ENCODE peak calls at places on chromosomes 6 and 20, in four cellular contexts. H is right lobe of liver, D is HCT116, P is cardiac muscle cell. C is an unnamed sample.

GRCh38 chr6:161064915-161065314 is 73.3 kb downstream of the MAP3K4 start:
- DNase-seq in D (no peak), P (no peak), H (no peak), C (no peak)

GRCh38 chr6:89986650-89987074 is 92.4 kb downstream of the GJA10 start:
- DNase-seq in P (peak; percentile 23), H (no peak), D (no peak), C (no peak)

GRCh38 chr6:45473121-45473967 is 95.6 kb upstream of the SUPT3H start:
- DNase-seq in H (no peak), P (no peak), D (no peak), C (peak; percentile 34)

GRCh38 chr6:138468320-138469015 is 30.8 kb downstream of the NHSL1 start:
- DNase-seq in P (peak; percentile 20), H (no peak), D (peak; percentile 13), C (no peak)

GRCh38 chr20:33971147-33971775 is 22.4 kb upstream of the RALY start:
- DNase-seq in D (no peak), H (no peak), P (peak; percentile 60), C (no peak)

GRCh38 chr20:48864738-48865318 is 37.0 kb upstream of the PREX1 start:
- DNase-seq in H (no peak), P (no peak), D (no peak), C (no peak)

GRCh38 chr6:28281288-28282064 is at the start of gene PGBD1:
- DNase-seq in P (peak; percentile 85), H (peak; percentile 57), D (peak; percentile 13), C (peak; percentile 68)

GRCh38 chr20:46600286-46600752 is 49.9 kb upstream of the OCSTAMP start:
- DNase-seq in H (no peak), D (no peak), P (no peak), C (no peak)

GRCh38 chr6:39422273-39422672 is 99.8 kb upstream of the KCNK16 start:
- DNase-seq in H (no peak), D (no peak), P (no peak), C (no peak)

GRCh38 chr6:47103931-47104330 is 61.8 kb upstream of the ADGRF1 start:
- DNase-seq in D (no peak), P (peak; percentile 55), H (no peak), C (no peak)

GRCh38 chr20:59030911-59031310 is 1.2 kb downstream of the ATP5F1E start:
- DNase-seq in D (no peak), P (no peak), H (no peak), C (no peak)
- H3K4me1 ChIP-seq in D (peaks cover 25% of the 10 kb centered on the region), P (peaks cover 24% of the 10 kb centered on the region), H (peaks cover 23% of the 10 kb centered on the region), C (peaks cover 67% of the 10 kb centered on the region)

GRCh38 chr6:157832250-157832967 is 9.4 kb downstream of the SNX9 start:
- DNase-seq in D (no peak), P (peak; percentile 33), H (no peak), C (no peak)

GRCh38 chr6:157830354-157831017 is 7.4 kb downstream of the SNX9 start:
- DNase-seq in P (no peak), H (no peak), D (no peak), C (no peak)

GRCh38 chr6:157834549-157834948 is 11.5 kb downstream of the SNX9 start:
- DNase-seq in D (no peak), P (no peak), H (no peak), C (no peak)

GRCh38 chr6:157831018-157831369 is 7.9 kb downstream of the SNX9 start:
- DNase-seq in H (no peak), P (no peak), D (no peak), C (no peak)

DNA sequence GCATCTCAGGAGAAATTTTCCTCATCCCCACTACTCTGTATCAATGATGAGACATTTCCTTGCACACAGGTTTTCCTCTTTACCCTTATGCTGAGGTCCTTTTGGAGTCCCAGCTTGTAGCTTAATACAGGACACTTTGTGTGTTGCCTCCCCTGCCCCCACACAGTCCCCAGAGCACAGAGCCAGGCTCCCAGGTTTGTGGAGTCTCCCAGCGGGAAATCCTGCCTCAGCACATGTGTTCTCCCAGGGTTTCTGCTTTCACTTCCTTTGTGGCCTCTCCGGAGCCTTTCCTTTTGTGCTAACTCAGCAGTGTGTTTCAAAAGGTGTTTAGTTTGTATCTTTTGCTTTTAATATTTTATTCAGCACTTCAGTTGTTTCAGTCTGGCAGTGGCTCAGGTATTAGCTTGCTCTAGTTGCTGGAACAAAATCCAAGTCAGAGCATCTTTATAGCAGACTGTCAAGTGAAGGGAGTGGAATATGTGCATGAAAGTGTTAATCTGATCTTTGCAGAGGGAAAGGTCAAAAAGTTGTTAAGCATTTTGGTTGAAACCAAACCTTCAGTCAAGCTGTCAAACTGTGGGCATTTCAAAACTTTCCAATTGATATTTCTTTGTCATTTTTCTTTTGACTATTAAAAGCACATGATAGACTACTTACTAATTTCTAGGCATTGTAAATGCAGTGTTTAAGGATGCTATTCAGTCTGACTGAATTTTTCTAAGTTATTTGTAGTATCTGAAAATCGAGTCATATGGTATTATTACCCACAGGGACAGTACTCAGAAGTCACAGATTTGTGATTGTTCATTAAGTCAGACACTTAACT is 8.6 kb downstream of the SNX9 start:
- DNase-seq in D (no peak), H (no peak), P (no peak), C (no peak)
- H3K27ac ChIP-seq in D (peak overlapping the region; percentile 66), H (no peak overlapping the region), P (peak overlapping the region; percentile 33), C (no peak overlapping the region)

GRCh38 chr20:39176457-39176856 is 214.3 kb downstream of the DHX35 start:
- DNase-seq in H (no peak), D (no peak), P (no peak), C (no peak)

DNA sequence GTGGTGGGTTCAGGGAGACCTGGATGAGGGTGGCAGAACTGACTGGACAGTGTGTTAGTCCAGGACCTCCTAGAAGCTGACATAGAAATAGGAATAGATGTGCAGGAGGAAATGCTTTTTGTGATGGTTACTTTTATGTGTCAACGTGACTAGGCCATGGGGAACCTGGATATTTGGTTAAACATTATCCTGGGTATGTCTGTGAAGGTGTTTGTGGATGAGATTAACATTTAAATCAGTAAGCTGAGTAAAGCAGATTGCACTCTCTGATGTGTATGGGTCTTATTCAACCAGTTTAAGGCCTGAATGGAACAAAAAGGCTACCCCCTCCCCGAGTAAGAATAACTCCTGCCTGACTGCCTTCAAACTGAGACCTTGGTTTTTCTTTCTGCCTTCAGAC is 219.3 kb downstream of the DHX35 start:
- DNase-seq in H (no peak), P (no peak), D (no peak), C (no peak)
- H3K4me1 ChIP-seq in H (no peaks in the 10 kb centered on the region), P (no peaks in the 10 kb centered on the region), D (no peaks in the 10 kb centered on the region), C (no peaks in the 10 kb centered on the region)

DNA sequence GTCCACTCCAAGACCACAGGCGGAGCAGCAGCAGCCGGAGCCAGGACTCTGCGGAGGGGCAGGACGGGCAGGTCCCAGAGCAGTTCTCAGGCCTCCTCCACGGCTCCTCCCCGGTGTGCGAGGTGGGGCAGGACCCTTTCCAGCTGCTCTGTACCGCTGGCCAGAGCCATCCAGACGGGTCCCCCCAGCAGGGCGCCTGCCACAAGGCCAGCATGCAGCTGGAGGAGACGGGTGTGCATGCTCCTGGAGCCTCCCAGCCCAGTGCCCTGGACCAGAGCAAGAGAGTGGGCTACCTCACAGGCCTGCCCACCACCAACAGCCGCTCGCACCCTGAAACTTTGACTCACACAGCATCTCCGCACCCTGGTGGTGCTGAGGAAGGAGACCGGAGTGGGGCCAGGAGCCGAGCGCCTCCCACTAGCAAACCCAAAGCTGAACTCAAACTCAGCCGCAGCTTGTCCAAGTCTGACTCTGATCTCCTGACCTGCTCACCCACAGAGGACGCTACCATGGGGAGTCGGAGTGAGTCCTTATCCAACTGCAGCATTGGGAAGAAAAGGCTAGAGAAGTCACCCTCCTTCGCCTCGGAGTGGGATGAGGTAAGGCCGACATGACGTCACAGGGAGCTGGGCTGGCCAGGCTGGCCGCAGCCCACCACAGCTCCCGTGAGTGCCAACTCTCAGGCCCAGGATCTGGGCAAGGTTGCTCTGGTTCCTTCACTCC is 123.5 kb downstream of the TCP11 start:
- DNase-seq in P (peak; percentile 56), D (no peak), H (peak; percentile 54), C (peak; percentile 41)
- H3K27ac ChIP-seq in P (peak overlapping the region; percentile 79), D (no peak overlapping the region), H (peak overlapping the region; percentile 84), C (peak overlapping the region; percentile 90)

GRCh38 chr20:36951977-36952738 is 650 bp upstream of the SAMHD1 start:
- DNase-seq in D (no peak), H (no peak), P (no peak), C (no peak)

GRCh38 chr20:36950432-36951197 is 893 bp downstream of the SAMHD1 start:
- DNase-seq in P (peak; percentile 52), H (peak; percentile 57), D (no peak), C (peak; percentile 80)

GRCh38 chr20:36956674-36957073 is 5.2 kb upstream of the SAMHD1 start:
- DNase-seq in P (no peak), D (no peak), H (no peak), C (no peak)

DNA sequence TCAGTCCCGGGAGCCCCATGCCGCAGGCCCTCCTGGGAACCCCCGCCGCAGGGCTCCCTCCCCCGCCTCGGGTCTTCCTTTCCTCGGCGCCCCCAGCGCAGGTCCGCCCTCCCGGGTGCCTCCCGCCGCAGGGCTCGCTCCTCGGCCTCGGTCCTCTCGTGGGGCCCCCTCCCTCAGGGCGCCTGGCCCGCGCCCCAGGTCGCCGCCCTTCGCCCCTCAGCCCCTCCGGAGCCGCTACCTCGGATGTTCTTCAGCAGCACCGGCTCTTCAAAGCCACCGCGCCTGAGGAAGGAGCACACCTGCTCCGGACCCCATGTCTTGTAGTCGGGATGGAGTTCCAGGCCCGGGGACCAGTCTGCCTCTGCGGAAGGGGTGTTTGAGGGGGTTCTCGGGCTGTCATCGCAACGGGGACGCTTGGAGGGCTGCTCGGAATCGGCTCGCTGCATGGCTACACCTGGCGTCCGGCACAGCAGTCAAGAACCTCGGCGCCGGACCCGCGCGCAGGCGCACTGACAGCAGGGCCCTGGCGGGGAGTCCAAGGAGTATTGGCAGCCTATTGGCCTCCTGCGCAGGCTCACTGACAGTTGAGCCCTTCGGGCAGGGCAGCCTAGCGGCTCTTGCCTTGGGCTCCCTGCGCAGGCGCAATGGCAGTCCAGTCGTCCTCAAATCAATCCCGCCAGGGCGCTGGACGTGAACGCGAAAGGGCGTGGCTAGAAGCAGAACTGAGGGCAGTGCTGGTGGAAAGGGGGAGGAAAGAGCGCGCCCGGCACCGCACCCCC is at the start of gene SAMHD1:
- DNase-seq in D (peak; percentile 96), P (peak; percentile 99), H (peak; percentile 98), C (peak; percentile 100)
- H3K4me1 ChIP-seq in D (peaks cover 23% of the 10 kb centered on the region), P (no peaks in the 10 kb centered on the region), H (peaks cover 41% of the 10 kb centered on the region), C (peaks cover 11% of the 10 kb centered on the region)

GRCh38 chr6:32087574-32088486 is 21.3 kb downstream of the TNXB start:
- DNase-seq in P (peak; percentile 93), H (peak; percentile 76), D (peak; percentile 81), C (peak; percentile 80)
- H3K27ac ChIP-seq in P (no peak overlapping the region), H (no peak overlapping the region), D (peak overlapping the region; percentile 47), C (peak overlapping the region; percentile 57)

DNA sequence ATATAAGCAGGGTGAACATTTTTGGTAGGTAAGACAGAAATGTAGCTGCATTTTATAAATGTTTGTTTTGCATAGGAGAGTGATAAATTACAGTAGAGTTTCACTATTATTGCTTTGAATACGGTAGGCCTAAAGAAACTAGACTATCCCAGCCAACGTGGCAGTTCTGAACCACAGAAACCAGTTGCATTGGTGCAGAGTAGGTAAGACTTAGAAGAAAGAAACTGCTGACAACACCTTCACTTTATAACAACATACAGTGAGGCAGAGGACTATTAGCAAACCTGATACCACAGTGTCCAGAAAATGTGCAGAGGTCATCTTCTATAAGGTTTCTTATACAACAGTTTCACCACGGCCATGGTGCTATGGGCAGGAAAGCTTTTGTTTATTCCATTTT is 566.1 kb downstream of the KIF16B start:
- DNase-seq in H (no peak), P (no peak), D (no peak), C (no peak)
- H3K4me1 ChIP-seq in H (no peaks in the 10 kb centered on the region), P (peaks cover 19% of the 10 kb centered on the region), D (no peaks in the 10 kb centered on the region), C (no peaks in the 10 kb centered on the region)